ENCODE peak calls at places on chromosome 17, in eight cellular contexts. One of them, this sample, is unnamed.
A peak's percentile ranks its signal among the peaks of the same experiment; 100 is the strongest.

GRCh38 chr17:1170739-1171138 is 9.0 kb downstream of the ABR start:
- DNase-seq in EL: no peak
- DNase-seq in DMS79 treated with DMSO at 0.1 percent for 48 hours: no peak
- DNase-seq in Kasumi-1: no peak
- DNase-seq in GM03348: no peak
- DNase-seq in posterior cingulate gyrus: no peak
- DNase-seq in endothelial cell: no peak
- DNase-seq in ascending aorta: no peak
- DNase-seq in this sample: no peak

GRCh38 chr17:76497979-76498885 is 3.0 kb downstream of the RHBDF2 start:
- DNase-seq in EL: peak; percentile 96
- DNase-seq in DMS79 treated with DMSO at 0.1 percent for 48 hours: peak; percentile 40
- DNase-seq in Kasumi-1: no peak
- DNase-seq in GM03348: peak; percentile 90
- DNase-seq in posterior cingulate gyrus: peak; percentile 88
- DNase-seq in endothelial cell: peak; percentile 67
- DNase-seq in ascending aorta: peak; percentile 45
- DNase-seq in this sample: no peak

GRCh38 chr17:42591411-42591810 is 13.9 kb upstream of the PSMC3IP start:
- DNase-seq in EL: no peak
- DNase-seq in DMS79 treated with DMSO at 0.1 percent for 48 hours: no peak
- DNase-seq in Kasumi-1: no peak
- DNase-seq in GM03348: no peak
- DNase-seq in posterior cingulate gyrus: no peak
- DNase-seq in endothelial cell: no peak
- DNase-seq in ascending aorta: no peak
- DNase-seq in this sample: no peak

GRCh38 chr17:19390951-19391350 is 4.0 kb upstream of the MFAP4 start:
- DNase-seq in EL: no peak
- DNase-seq in DMS79 treated with DMSO at 0.1 percent for 48 hours: no peak
- DNase-seq in Kasumi-1: no peak
- DNase-seq in GM03348: no peak
- DNase-seq in posterior cingulate gyrus: no peak
- DNase-seq in endothelial cell: no peak
- DNase-seq in ascending aorta: no peak
- DNase-seq in this sample: no peak

GRCh38 chr17:29677139-29677834 is 54.6 kb upstream of the CORO6 start:
- DNase-seq in EL: no peak
- DNase-seq in DMS79 treated with DMSO at 0.1 percent for 48 hours: no peak
- DNase-seq in Kasumi-1: no peak
- DNase-seq in GM03348: peak; percentile 24
- DNase-seq in posterior cingulate gyrus: no peak
- DNase-seq in endothelial cell: no peak
- DNase-seq in ascending aorta: no peak
- DNase-seq in this sample: no peak

GRCh38 chr17:77494664-77495435 is 354.1 kb downstream of the SEC14L1 start:
- DNase-seq in EL: peak; percentile 73
- DNase-seq in DMS79 treated with DMSO at 0.1 percent for 48 hours: peak; percentile 7
- DNase-seq in Kasumi-1: peak; percentile 83
- DNase-seq in GM03348: peak; percentile 92
- DNase-seq in posterior cingulate gyrus: peak; percentile 94
- DNase-seq in endothelial cell: peak; percentile 83
- DNase-seq in ascending aorta: no peak
- DNase-seq in this sample: peak; percentile 69

GRCh38 chr17:76569607-76570279 is 15.9 kb downstream of the ST6GALNAC2 start:
- DNase-seq in EL: no peak
- DNase-seq in DMS79 treated with DMSO at 0.1 percent for 48 hours: no peak
- DNase-seq in Kasumi-1: no peak
- DNase-seq in GM03348: no peak
- DNase-seq in posterior cingulate gyrus: peak; percentile 81
- DNase-seq in endothelial cell: no peak
- DNase-seq in ascending aorta: no peak
- DNase-seq in this sample: peak; percentile 38

GRCh38 chr17:73292031-73292531 is 19.7 kb downstream of the CDC42EP4 start:
- DNase-seq in EL: peak; percentile 89
- DNase-seq in DMS79 treated with DMSO at 0.1 percent for 48 hours: no peak
- DNase-seq in Kasumi-1: no peak
- DNase-seq in GM03348: peak; percentile 42
- DNase-seq in posterior cingulate gyrus: peak; percentile 86
- DNase-seq in endothelial cell: no peak
- DNase-seq in ascending aorta: peak; percentile 75
- DNase-seq in this sample: no peak

GRCh38 chr17:70945386-70945785 is 776.1 kb downstream of the KCNJ2 start:
- DNase-seq in EL: no peak
- DNase-seq in DMS79 treated with DMSO at 0.1 percent for 48 hours: no peak
- DNase-seq in Kasumi-1: no peak
- DNase-seq in GM03348: no peak
- DNase-seq in posterior cingulate gyrus: no peak
- DNase-seq in endothelial cell: no peak
- DNase-seq in ascending aorta: no peak
- DNase-seq in this sample: no peak

GRCh38 chr17:9240659-9241370 is 219.5 kb downstream of the NTN1 start:
- DNase-seq in EL: peak; percentile 29
- DNase-seq in DMS79 treated with DMSO at 0.1 percent for 48 hours: no peak
- DNase-seq in Kasumi-1: no peak
- DNase-seq in GM03348: peak; percentile 44
- DNase-seq in posterior cingulate gyrus: peak; percentile 74
- DNase-seq in endothelial cell: peak; percentile 45
- DNase-seq in ascending aorta: peak; percentile 71
- DNase-seq in this sample: no peak

GRCh38 chr17:47696717-47697642 is 3.0 kb downstream of the TBKBP1 start:
- DNase-seq in EL: no peak
- DNase-seq in DMS79 treated with DMSO at 0.1 percent for 48 hours: no peak
- DNase-seq in Kasumi-1: no peak
- DNase-seq in GM03348: no peak
- DNase-seq in posterior cingulate gyrus: no peak
- DNase-seq in endothelial cell: no peak
- DNase-seq in ascending aorta: no peak
- DNase-seq in this sample: no peak

GRCh38 chr17:3964203-3965122 is at the start of gene ATP2A3:
- DNase-seq in EL: peak; percentile 21
- DNase-seq in DMS79 treated with DMSO at 0.1 percent for 48 hours: peak; percentile 57
- DNase-seq in Kasumi-1: peak; percentile 41
- DNase-seq in GM03348: peak; percentile 63
- DNase-seq in posterior cingulate gyrus: no peak
- DNase-seq in endothelial cell: peak; percentile 39
- DNase-seq in ascending aorta: no peak
- DNase-seq in this sample: no peak

GRCh38 chr17:61805399-61805798 is 57.9 kb downstream of the BRIP1 start:
- DNase-seq in EL: peak; percentile 85
- DNase-seq in DMS79 treated with DMSO at 0.1 percent for 48 hours: no peak
- DNase-seq in Kasumi-1: no peak
- DNase-seq in GM03348: peak; percentile 39
- DNase-seq in posterior cingulate gyrus: no peak
- DNase-seq in endothelial cell: no peak
- DNase-seq in ascending aorta: no peak
- DNase-seq in this sample: no peak

GRCh38 chr17:39631403-39631802 is 4.7 kb downstream of the PPP1R1B start:
- DNase-seq in EL: no peak
- DNase-seq in DMS79 treated with DMSO at 0.1 percent for 48 hours: no peak
- DNase-seq in Kasumi-1: no peak
- DNase-seq in GM03348: no peak
- DNase-seq in posterior cingulate gyrus: no peak
- DNase-seq in endothelial cell: no peak
- DNase-seq in ascending aorta: no peak
- DNase-seq in this sample: no peak

This sample was measured in neuronal stem cell.